ENCODE peak calls at places on chromosomes 1 and 21, in seven cellular contexts. R is GM23248, L is stomach, V is IMR-90, B is esophagus squamous epithelium, P is GM23338, Z is astrocyte. U is an unnamed sample.

GRCh38 chr1:8032351-8032750 is 6.2 kb upstream of the ERRFI1 start:
- DNase-seq in R (no peak), L (no peak), V (peak), B (no peak), P (no peak), Z (no peak), U (no peak)

GRCh38 chr1:217917277-217917887 is 286.2 kb downstream of the SPATA17 start:
- DNase-seq in R (no peak), L (no peak), V (no peak), B (no peak), P (no peak), Z (no peak), U (no peak)

GRCh38 chr1:2314803-2315710 is 76.3 kb downstream of the MORN1 start:
- DNase-seq in R (peak), L (peak), V (peak), B (no peak), P (peak), Z (no peak), U (peak)

GRCh38 chr1:217088521-217089221 is 365.4 kb upstream of the ESRRG start:
- DNase-seq in R (no peak), L (no peak), V (peak), B (no peak), P (peak), Z (no peak), U (no peak)

GRCh38 chr1:30911061-30911954 is 2.8 kb upstream of the SDC3 start:
- DNase-seq in R (peak), L (peak), V (peak), B (peak), P (peak), Z (peak), U (peak)

GRCh38 chr1:35264861-35265260 is 3.6 kb upstream of the ZMYM4 start:
- DNase-seq in R (peak), L (peak), V (peak), B (no peak), P (peak), Z (peak), U (no peak)

GRCh38 chr1:32239335-32239734 is 7.7 kb upstream of the FAM167B start:
- DNase-seq in R (no peak), L (no peak), V (no peak), B (no peak), P (peak), Z (no peak), U (no peak)

GRCh38 chr1:50978144-50978851 is 8.3 kb downstream of the CDKN2C start:
- DNase-seq in R (peak), L (peak), V (peak), B (no peak), P (peak), Z (no peak), U (peak)

GRCh38 chr1:8171751-8172464 is 145.8 kb upstream of the ERRFI1 start:
- DNase-seq in R (peak), L (no peak), V (peak), B (no peak), P (no peak), Z (no peak), U (no peak)

GRCh38 chr1:56002272-56002671 is 577.1 kb downstream of the PLPP3 start:
- DNase-seq in R (no peak), L (no peak), V (no peak), B (no peak), P (no peak), Z (no peak), U (no peak)

GRCh38 chr1:118298397-118298796 is 113.4 kb upstream of the SPAG17 start:
- DNase-seq in R (no peak), L (no peak), V (no peak), B (no peak), P (no peak), Z (no peak), U (no peak)

GRCh38 chr1:165449121-165449520 is 4.2 kb upstream of the RXRG start:
- DNase-seq in R (no peak), L (no peak), V (no peak), B (no peak), P (no peak), Z (no peak), U (no peak)

GRCh38 chr1:52460686-52461085 is 56.3 kb downstream of the PRPF38A start:
- DNase-seq in R (peak), L (no peak), V (peak), B (no peak), P (no peak), Z (no peak), U (no peak)

GRCh38 chr1:110218137-110218536 is 8.0 kb downstream of the KCNC4 start:
- DNase-seq in R (no peak), L (no peak), V (no peak), B (no peak), P (no peak), Z (no peak), U (no peak)

GRCh38 chr1:180188103-180188506 is 33.4 kb downstream of the QSOX1 start:
- DNase-seq in R (peak), L (peak), V (peak), B (no peak), P (peak), Z (peak), U (no peak)

GRCh38 chr1:55214214-55214902 is 806 bp downstream of the USP24 start:
- DNase-seq in R (peak), L (peak), V (no peak), B (no peak), P (peak), Z (no peak), U (peak)

GRCh38 chr1:233188061-233188460 is 107.5 kb downstream of the PCNX2 start:
- DNase-seq in R (no peak), L (no peak), V (no peak), B (no peak), P (peak), Z (no peak), U (no peak)

GRCh38 chr21:27219068-27219467 is 252.2 kb upstream of the ADAMTS5 start:
- DNase-seq in R (peak), L (no peak), V (peak), B (no peak), P (no peak), Z (peak), U (no peak)

GRCh38 chr1:233520510-233521191 is 93.3 kb upstream of the KCNK1 start:
- DNase-seq in R (peak), L (peak), V (no peak), B (no peak), P (no peak), Z (peak), U (no peak)

GRCh38 chr1:39317910-39318633 is 113.6 kb downstream of the MACF1 start:
- DNase-seq in R (no peak), L (no peak), V (no peak), B (no peak), P (no peak), Z (peak), U (no peak)

GRCh38 chr1:5649795-5650194 is 342.4 kb downstream of the NPHP4 start:
- DNase-seq in R (no peak), L (no peak), V (no peak), B (no peak), P (no peak), Z (no peak), U (no peak)
- H3K27ac ChIP-seq in R (no peak), L (no peak), V (no peak), B (no peak), P (no peak), Z (no peak), U (no peak)

GRCh38 chr1:42075179-42075578 is 78.0 kb upstream of the GUCA2B start:
- DNase-seq in R (no peak), L (no peak), V (no peak), B (no peak), P (no peak), Z (no peak), U (no peak)
- H3K27ac ChIP-seq in R (no peak), L (no peak), V (no peak), B (no peak), P (no peak), Z (no peak), U (no peak)

DNA sequence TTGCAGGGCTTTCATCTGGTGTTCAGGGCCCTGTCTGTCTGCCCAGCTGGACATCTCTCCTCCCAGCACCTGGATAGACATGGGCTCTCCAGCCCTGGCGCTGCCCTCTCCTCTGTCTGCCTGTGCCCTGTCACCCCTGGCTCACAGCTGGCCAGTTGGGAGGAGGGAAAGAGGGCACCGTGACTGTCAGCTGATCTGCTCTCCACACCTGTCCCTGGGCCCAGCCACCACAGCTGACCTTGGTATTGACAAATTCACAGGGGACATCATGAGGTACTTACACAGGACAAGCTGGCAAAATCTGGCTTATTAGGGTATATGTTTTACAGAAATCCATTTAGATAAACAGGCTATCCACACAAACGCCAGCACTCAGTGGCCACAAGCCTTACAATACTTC is 8.3 kb downstream of the TNR start:
- DNase-seq in R (no peak), L (no peak), V (no peak), B (no peak), P (no peak), Z (no peak), U (no peak)
- H3K27ac ChIP-seq in R (no peak), L (no peak), V (no peak), B (no peak), P (no peak), Z (no peak), U (no peak)

GRCh38 chr1:241553886-241554592 is 21.9 kb downstream of the KMO start:
- DNase-seq in R (no peak), L (no peak), V (no peak), B (no peak), P (no peak), Z (no peak), U (peak)
- H3K27ac ChIP-seq in R (no peak), L (no peak), V (no peak), B (no peak), P (no peak), Z (no peak), U (no peak)

GRCh38 chr21:43329361-43330269 is 97.3 kb downstream of the SIK1 start:
- DNase-seq in R (no peak), L (no peak), V (no peak), B (no peak), P (no peak), Z (no peak), U (no peak)
- H3K27ac ChIP-seq in R (no peak), L (no peak), V (no peak), B (no peak), P (no peak), Z (no peak), U (no peak)

DNA sequence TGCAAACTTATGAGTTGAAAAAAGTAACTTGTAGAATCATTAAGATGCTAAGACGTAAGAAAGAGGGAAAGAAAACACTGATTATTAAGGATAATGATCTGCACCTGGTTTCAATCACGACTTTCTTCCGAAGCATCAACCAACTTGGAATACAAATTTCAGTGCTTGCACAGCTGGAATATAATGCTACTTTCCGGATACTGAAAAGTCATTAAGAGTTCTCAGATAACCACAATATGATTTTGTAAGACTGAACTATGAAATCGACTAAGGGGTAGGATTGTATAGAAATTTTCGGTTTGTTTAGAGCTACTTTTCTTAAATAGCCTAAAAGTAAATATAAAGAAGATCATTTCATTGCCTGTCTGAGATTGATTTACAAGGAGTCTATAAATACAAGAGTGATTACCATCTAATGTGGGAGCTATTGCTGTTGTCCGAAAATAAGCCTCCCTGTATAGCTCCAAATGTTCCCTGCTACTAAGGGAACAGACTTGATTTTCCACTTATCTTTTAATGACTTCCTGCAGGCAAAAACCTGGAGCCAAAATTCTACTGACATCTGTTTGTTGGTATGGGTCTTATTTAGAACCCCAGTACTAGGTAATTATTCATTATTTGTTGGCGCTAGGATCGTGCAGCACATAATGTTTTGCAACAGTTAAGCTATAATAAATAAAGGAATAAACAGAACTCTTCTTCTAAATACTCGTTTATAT is 673.2 kb downstream of the KCNT2 start:
- DNase-seq in R (no peak), L (no peak), V (no peak), B (no peak), P (no peak), Z (no peak), U (no peak)
- H3K27ac ChIP-seq in R (no peak), L (no peak), V (no peak), B (no peak), P (no peak), Z (no peak), U (no peak)

GRCh38 chr1:236603896-236604217 is 459 bp downstream of the HEATR1 start:
- DNase-seq in R (peak), L (no peak), V (peak), B (no peak), P (peak), Z (peak), U (no peak)
- H3K27ac ChIP-seq in R (peak), L (peak), V (peak), B (peak), P (peak), Z (peak), U (peak)

GRCh38 chr1:184945034-184945433 is 29.3 kb downstream of the NIBAN1 start:
- DNase-seq in R (no peak), L (no peak), V (no peak), B (no peak), P (no peak), Z (peak), U (no peak)
- H3K27ac ChIP-seq in R (no peak), L (peak), V (no peak), B (peak), P (no peak), Z (no peak), U (no peak)